ENCODE peak calls at places on chromosome 13, in seven cellular contexts. O, W, Z, K, L, E and Y are unnamed samples.

GRCh38 chr13:32476021-32476731 is 48.2 kb upstream of the N4BP2L1 start:
- DNase-seq in O (no peak), W (no peak), Z (no peak), K (no peak), L (no peak), E (no peak), Y (no peak)

GRCh38 chr13:72970956-72971355 is 87.8 kb upstream of the KLF5 start:
- DNase-seq in O (no peak), W (no peak), Z (peak), K (no peak), L (no peak), E (no peak), Y (no peak)

GRCh38 chr13:79403113-79403512 is 2.9 kb downstream of the RBM26 start:
- DNase-seq in O (no peak), W (no peak), Z (no peak), K (no peak), L (no peak), E (no peak), Y (no peak)

GRCh38 chr13:73837147-73837546 is 297.1 kb downstream of the KLF12 start:
- DNase-seq in O (no peak), W (no peak), Z (no peak), K (no peak), L (no peak), E (no peak), Y (no peak)

GRCh38 chr13:104143760-104144406 is 1077.7 kb upstream of the SLC10A2 start:
- DNase-seq in O (no peak), W (peak), Z (no peak), K (no peak), L (peak), E (no peak), Y (no peak)

GRCh38 chr13:45833663-45834062 is 17.9 kb downstream of the SIAH3 start:
- DNase-seq in O (no peak), W (no peak), Z (peak), K (no peak), L (no peak), E (peak), Y (no peak)

GRCh38 chr13:41649659-41650058 is 192.3 kb downstream of the RGCC start:
- DNase-seq in O (no peak), W (peak), Z (no peak), K (no peak), L (peak), E (no peak), Y (no peak)

GRCh38 chr13:68358218-68358817 is 1128.2 kb upstream of the PCDH9 start:
- DNase-seq in O (no peak), W (no peak), Z (no peak), K (no peak), L (no peak), E (no peak), Y (no peak)

GRCh38 chr13:31775686-31776085 is 36.4 kb downstream of the RXFP2 start:
- DNase-seq in O (no peak), W (no peak), Z (no peak), K (no peak), L (no peak), E (no peak), Y (no peak)

GRCh38 chr13:59701261-59701660 is 462.5 kb downstream of the DIAPH3 start:
- DNase-seq in O (no peak), W (no peak), Z (no peak), K (no peak), L (no peak), E (no peak), Y (no peak)

GRCh38 chr13:45828253-45828968 is 23.1 kb downstream of the SIAH3 start:
- DNase-seq in O (no peak), W (peak), Z (no peak), K (no peak), L (no peak), E (no peak), Y (no peak)

DNA sequence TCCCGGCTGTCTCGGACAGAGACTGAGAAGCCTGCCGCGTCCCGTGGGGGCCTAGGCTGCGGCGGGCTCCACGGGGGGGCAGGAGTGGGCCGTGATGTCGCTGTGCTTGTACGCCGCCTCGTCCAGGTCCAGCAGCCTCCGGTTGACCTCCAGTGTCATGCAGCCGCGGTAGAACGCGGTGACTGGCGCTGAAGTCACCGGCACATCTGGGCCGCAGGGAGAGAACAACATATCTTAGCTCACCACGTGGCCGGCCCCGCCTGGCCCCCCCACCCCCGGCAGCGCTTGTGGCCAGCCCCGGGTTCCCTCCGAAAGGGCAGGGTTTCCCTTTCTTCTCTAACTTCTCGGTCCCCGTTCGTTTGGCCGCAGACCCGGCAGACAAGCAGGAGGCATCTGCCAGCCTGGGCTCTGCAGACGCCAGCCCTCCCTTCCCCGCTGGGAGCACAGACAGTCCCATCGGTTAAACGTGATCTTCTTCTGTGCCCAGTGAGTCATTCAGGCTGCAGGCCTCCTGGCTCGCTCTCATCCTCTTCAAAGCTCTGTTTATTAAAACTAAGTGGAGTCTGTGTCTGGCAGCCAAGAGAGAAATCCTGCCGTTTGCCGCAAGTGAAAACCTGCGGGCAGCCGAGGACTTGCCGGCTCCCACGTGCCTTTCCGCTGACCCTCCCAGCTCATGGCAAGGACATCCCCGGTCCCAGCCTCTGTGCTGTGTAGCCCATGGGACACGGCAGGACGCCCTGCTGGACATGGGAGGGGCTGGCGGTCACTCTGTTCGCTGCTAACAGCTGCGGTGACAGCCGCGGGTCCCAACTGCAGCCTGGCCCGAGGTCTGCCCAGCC is 42.8 kb downstream of the GAS6 start:
- DNase-seq in O (no peak), W (no peak), Z (peak), K (no peak), L (no peak), E (peak), Y (no peak)
- TF ChIP-seq CTCF in O (no peak), W (no peak), Z (peak), K (no peak), L (no peak), E (no peak), Y (no peak)

DNA sequence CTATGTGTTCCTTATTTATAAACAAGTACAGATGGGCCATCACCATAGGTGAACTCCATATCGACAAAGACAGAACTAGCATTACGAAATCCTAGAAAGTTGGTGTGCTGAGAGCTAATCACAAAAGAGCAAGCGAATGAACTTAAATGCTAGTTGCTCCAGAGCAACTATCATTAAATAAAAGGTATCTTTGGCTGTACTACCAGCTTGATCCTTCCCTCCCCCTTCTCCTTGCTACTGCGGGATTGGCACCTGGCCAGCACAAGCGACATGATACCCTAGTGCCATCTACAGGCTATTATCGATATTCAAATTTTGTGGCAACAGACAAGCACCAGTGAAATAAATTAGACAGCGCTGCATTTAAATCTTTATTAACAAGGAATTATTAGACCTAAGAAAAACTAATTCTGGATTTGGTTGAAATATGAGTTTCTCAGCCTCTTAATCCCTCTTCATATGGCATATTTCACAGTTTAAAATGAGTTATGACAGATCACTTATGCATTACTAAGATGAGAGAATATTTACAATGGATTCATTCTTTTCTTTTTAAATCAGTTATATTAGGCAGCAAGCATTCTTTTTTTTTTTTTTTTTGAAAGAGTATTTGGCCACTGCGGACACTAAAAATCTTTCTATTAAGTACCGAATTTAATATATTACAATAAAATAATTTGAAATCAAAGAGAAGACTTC is 5.8 kb downstream of the PCDH9 start:
- DNase-seq in O (peak), W (peak), Z (peak), K (no peak), L (peak), E (peak), Y (peak)
- TF ChIP-seq CTCF in O (peak), W (peak), Z (peak), K (peak), L (peak), E (peak), Y (no peak)

GRCh38 chr13:30676672-30677071 is 58.7 kb upstream of the ALOX5AP start:
- DNase-seq in O (no peak), W (peak), Z (no peak), K (no peak), L (no peak), E (no peak), Y (no peak)
- TF ChIP-seq CTCF in O (no peak), W (peak), Z (peak), K (no peak), L (no peak), E (no peak), Y (no peak)

DNA sequence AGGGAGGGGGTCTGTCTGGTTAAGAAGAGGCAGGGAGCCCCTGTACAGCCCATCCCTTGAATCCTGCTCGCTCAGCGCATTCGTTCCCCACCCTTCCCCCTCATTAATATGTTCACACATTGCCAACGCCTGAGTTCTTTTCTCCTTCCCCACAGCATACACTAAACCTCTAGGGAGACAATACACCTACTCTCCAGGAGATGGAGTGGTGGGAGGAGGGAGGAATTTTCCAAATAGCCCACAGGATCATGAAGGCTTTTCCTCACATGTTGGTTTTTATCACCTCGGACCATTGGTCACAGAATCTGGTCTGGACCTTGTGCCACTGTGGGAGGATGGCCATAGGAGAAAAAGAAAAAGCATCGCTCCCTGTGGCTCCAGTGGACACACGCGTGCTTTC is 294.9 kb downstream of the SHISA2 start:
- DNase-seq in O (no peak), W (peak), Z (no peak), K (no peak), L (no peak), E (no peak), Y (no peak)
- TF ChIP-seq CTCF in O (no peak), W (peak), Z (no peak), K (no peak), L (no peak), E (no peak), Y (no peak)